ENCODE peak calls at places on chromosomes 2 and 18, in four cellular contexts. A is SK-N-SH, T is HCT116, D is endothelial cell of umbilical vein. P is an unnamed sample.

GRCh38 chr2:105329197-105329554 is 359 bp downstream of the TGFBRAP1 start:
- DNase-seq in A (no peak), T (no peak), D (no peak), P (no peak)

GRCh38 chr2:74764429-74765272 is 69.3 kb upstream of the HK2 start:
- DNase-seq in A (no peak), T (no peak), D (peak), P (peak)

GRCh38 chr2:201183373-201183742 is 417 bp downstream of the CASP10 start:
- DNase-seq in A (no peak), T (no peak), D (no peak), P (no peak)

GRCh38 chr2:239177325-239177724 is 223.5 kb downstream of the HDAC4 start:
- DNase-seq in A (no peak), T (no peak), D (no peak), P (no peak)

GRCh38 chr2:197345846-197346370 is 35.3 kb upstream of the ANKRD44 start:
- DNase-seq in A (no peak), T (no peak), D (no peak), P (no peak)

GRCh38 chr2:129176375-129176774 is 803.1 kb upstream of the RAB6C start:
- DNase-seq in A (no peak), T (no peak), D (no peak), P (no peak)

GRCh38 chr2:20483496-20483895 is 36.6 kb downstream of the RHOB start:
- DNase-seq in A (no peak), T (no peak), D (no peak), P (no peak)

GRCh38 chr2:126901459-126901858 is 2.8 kb downstream of the TEX51 start:
- DNase-seq in A (no peak), T (no peak), D (no peak), P (no peak)

GRCh38 chr18:21914739-21915319 is 174.2 kb downstream of the MIB1 start:
- DNase-seq in A (peak), T (peak), D (peak), P (peak)

GRCh38 chr18:8153887-8154583 is 455.2 kb upstream of the RAB12 start:
- DNase-seq in A (no peak), T (no peak), D (no peak), P (no peak)

GRCh38 chr2:69567157-69567908 is 76.2 kb downstream of the AAK1 start:
- DNase-seq in A (no peak), T (no peak), D (no peak), P (no peak)

GRCh38 chr2:110876167-110876999 is 144.0 kb downstream of the ACOXL start:
- DNase-seq in A (no peak), T (no peak), D (no peak), P (no peak)

GRCh38 chr2:14516844-14517243 is 115.7 kb upstream of the LRATD1 start:
- DNase-seq in A (no peak), T (no peak), D (no peak), P (no peak)

GRCh38 chr2:69948963-69949645 is 12.3 kb downstream of the ASPRV1 start:
- DNase-seq in A (no peak), T (no peak), D (no peak), P (no peak)

GRCh38 chr2:190466819-190467444 is 58.8 kb downstream of the MFSD6 start:
- DNase-seq in A (peak), T (no peak), D (no peak), P (no peak)

GRCh38 chr18:25465152-25465790 is 113.3 kb upstream of the ZNF521 start:
- DNase-seq in A (no peak), T (no peak), D (no peak), P (no peak)

GRCh38 chr2:160876029-160876428 is 284.2 kb upstream of the TANK start:
- DNase-seq in A (peak), T (no peak), D (no peak), P (no peak)

GRCh38 chr18:11676386-11676785 is 12.7 kb upstream of the GNAL start:
- DNase-seq in A (no peak), T (no peak), D (no peak), P (no peak)

GRCh38 chr18:46416706-46417638 is 240.0 kb downstream of the LOXHD1 start:
- DNase-seq in A (no peak), T (peak), D (no peak), P (no peak)

DNA sequence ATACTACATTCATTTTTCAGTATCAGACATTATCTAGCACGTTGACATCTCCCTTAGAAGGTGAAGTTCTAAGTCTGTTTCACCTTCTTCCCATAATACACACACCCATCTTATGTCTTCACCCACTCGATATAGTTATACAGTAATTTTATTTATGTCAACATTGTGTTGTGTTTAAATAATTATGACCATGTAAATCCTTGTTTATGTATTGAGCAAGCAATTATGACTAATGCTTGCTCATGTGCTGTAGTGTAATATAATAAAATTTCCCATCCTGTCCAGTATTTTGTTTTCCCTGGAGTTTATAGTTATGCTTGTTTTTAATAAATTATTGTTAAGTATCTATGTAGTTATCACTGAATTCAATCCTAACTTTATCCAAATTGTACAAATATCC is 163.2 kb downstream of the MTX2 start:
- DNase-seq in A (no peak), T (no peak), D (peak), P (no peak)
- TF ChIP-seq CTCF in A (no peak), T (no peak), D (no peak), P (no peak)

GRCh38 chr2:133769036-133769435 is 200.8 kb upstream of the NCKAP5 start:
- DNase-seq in A (no peak), T (no peak), D (no peak), P (no peak)

GRCh38 chr2:133777607-133778006 is 209.3 kb upstream of the NCKAP5 start:
- DNase-seq in A (no peak), T (peak), D (no peak), P (no peak)

GRCh38 chr2:133774675-133775005 is 206.4 kb upstream of the NCKAP5 start:
- DNase-seq in A (no peak), T (no peak), D (no peak), P (no peak)

GRCh38 chr2:133776936-133777587 is 208.8 kb upstream of the NCKAP5 start:
- DNase-seq in A (no peak), T (no peak), D (no peak), P (no peak)

DNA sequence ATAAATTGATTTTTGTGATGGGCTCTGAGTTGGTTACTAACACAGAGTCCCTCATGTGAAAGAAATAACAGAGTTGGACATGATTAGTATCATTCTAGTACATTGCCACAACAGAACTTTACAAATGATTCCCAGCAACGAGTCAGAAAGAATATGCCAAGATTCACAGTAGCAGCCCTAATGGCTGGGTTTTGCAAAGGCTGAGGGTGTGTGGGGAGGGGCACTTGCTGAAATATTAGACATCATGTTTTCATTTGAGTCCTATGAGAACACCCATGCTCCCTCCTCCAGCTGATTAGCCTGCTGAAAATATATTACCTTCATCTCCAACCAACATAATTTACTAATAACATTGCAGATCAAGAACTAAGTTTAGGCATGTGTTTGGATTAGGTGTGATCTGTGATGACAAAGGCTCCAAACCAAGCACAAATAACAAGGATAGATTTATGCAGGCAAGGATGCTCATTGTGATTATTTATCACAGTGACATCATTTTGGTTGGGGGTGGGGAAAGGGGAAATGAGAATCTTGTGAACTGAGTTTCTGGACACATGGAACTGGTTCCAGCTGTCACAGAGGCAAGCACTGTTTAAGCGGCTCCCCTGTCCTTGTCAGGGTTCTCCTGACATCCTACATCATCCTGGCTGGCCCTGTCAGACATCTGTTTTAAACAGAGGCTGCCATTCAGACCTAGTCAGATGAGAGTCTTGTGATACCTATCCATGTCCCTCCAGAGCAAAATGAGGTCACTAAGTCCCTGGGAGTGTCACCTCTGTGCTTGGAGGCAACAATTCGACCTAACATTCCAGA is 205.8 kb upstream of the NCKAP5 start:
- DNase-seq in A (no peak), T (no peak), D (no peak), P (no peak)
- TF ChIP-seq POLR2AphosphoS5 in A (no peak), T (no peak), D (no peak), P (no peak)

GRCh38 chr2:199463000-199463692 is 5.4 kb upstream of the SATB2 start:
- DNase-seq in A (peak), T (no peak), D (peak), P (peak)
- TF ChIP-seq CTCF in A (peak), T (no peak), D (peak), P (peak)

DNA sequence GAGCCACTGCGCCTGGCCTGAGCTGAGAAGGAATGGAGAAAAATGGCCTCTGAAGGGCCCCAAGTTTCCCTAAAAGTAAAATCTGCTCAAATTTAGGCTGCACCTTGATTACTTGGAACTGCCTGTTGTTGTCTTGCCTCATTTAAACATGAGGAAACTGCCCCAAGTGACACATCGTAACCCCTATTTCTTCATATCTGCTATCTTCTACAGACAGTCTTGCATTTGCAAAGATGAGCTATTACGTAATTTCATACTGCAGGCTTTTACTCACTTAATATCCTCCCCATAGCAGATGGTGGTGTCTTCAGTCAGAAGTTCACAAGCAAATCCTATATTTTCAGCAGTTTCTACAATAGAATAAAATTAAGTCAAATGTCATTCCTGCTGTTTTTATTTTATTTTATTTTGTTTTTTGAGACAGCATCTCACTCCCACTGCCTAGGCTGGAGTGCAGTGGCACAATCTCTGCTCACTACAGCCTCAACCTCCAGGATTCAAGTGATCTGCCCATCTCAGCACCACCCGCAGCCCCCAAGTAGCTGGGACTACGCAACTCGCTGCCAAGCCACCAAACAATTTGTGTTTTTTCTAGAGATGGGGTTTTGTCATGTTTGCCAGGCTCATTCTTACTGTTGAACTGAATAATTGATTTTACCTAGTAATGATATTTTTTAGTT is 45.3 kb upstream of the NARS1 start:
- DNase-seq in A (no peak), T (no peak), D (no peak), P (peak)
- TF ChIP-seq POLR2AphosphoS5 in A (no peak), T (no peak), D (no peak), P (peak)

GRCh38 chr2:135742307-135742838 is 718 bp downstream of the UBXN4 start:
- DNase-seq in A (no peak), T (no peak), D (peak), P (peak)

GRCh38 chr2:135743860-135744259 is 2.2 kb downstream of the UBXN4 start:
- DNase-seq in A (no peak), T (no peak), D (peak), P (no peak)

GRCh38 chr2:135741395-135742306 is at the start of gene UBXN4:
- DNase-seq in A (peak), T (peak), D (peak), P (peak)

GRCh38 chr2:135745545-135745944 is 3.9 kb downstream of the UBXN4 start:
- DNase-seq in A (no peak), T (no peak), D (peak), P (no peak)

DNA sequence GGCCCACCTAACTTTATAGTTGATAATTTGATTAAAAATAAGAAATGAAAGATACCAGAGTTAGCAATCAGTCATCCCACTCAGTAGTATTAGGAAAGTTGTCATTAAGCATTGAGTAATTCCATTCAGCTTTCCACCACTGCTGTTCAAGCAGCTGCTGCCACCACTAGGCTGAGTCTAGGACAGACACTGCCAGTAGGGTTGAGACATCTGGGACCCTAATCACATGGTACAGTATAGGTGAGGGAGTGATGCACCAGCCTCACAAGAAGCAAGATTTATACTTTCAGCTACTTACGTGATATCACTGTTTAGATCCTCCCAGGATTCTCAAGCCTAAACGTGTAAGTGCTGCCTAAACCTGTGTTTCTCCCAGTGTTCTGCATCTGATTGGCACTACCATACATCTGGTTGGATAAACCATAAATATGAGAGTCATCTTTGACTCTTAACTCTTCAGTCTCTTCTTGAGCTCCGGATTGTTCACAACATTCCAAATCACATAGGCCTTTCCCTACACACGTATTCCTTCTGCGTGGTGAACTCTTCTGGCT is 3.2 kb downstream of the UBXN4 start:
- DNase-seq in A (peak), T (no peak), D (peak), P (peak)
- TF ChIP-seq CTCF in A (peak), T (peak), D (peak), P (peak)

GRCh38 chr18:68229351-68229750 is 485.6 kb downstream of the TMX3 start:
- DNase-seq in A (no peak), T (no peak), D (no peak), P (no peak)

GRCh38 chr18:68234676-68235075 is 480.2 kb downstream of the TMX3 start:
- DNase-seq in A (no peak), T (no peak), D (no peak), P (no peak)

GRCh38 chr18:68233043-68233442 is 481.9 kb downstream of the TMX3 start:
- DNase-seq in A (no peak), T (no peak), D (no peak), P (no peak)

DNA sequence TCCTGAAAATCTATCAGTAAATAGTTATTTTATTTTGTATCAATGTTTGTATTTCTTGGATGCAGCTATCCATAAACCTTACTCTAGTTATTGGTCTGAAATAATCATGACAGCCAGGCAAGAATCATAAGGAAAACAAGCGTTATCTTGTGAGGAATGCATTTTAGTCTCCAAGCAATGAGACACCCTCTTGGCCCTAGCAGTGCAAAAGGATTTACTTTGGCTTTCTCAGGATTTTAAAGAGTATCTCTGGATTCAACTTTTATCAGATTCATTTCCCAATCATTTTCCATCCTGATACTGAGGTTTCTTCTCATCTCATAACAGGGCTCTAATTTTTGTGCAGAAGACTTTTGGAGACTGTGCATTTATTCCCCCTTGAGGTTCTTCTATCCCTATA is 480.8 kb downstream of the TMX3 start:
- DNase-seq in A (no peak), T (no peak), D (no peak), P (no peak)
- TF ChIP-seq POLR2AphosphoS5 in A (no peak), T (no peak), D (no peak), P (no peak)

GRCh38 chr2:188430705-188431104 is 139.0 kb downstream of the GULP1 start:
- DNase-seq in A (no peak), T (no peak), D (no peak), P (no peak)

GRCh38 chr2:188422726-188423125 is 131.1 kb downstream of the GULP1 start:
- DNase-seq in A (no peak), T (no peak), D (no peak), P (no peak)

GRCh38 chr2:188426121-188426520 is 134.4 kb downstream of the GULP1 start:
- DNase-seq in A (no peak), T (no peak), D (no peak), P (no peak)

DNA sequence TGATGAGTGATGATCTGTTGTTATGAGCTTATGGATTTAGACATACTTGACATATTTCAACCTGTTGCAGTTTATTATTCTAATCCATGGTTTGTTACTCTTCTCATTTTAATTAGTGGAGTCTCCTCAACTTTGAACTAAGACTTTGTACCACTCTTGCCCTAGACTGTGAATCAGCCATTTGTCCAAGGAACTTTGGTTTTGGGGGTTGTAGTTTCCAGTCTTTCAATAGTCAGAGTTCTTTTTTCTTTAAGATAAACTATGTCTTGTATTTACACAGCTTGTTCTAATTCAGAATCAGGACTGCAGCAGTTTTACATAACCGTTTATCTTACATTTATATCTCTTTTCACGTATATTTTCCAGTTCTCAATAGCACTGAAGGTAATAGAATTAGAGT is 133.6 kb downstream of the GULP1 start:
- DNase-seq in A (no peak), T (no peak), D (no peak), P (no peak)
- TF ChIP-seq CTCF in A (no peak), T (no peak), D (no peak), P (no peak)

GRCh38 chr2:236641051-236641450 is 71.4 kb downstream of the ACKR3 start:
- DNase-seq in A (no peak), T (no peak), D (no peak), P (no peak)

GRCh38 chr2:236644067-236644466 is 74.4 kb downstream of the ACKR3 start:
- DNase-seq in A (no peak), T (no peak), D (no peak), P (no peak)

GRCh38 chr2:236642125-236642524 is 72.5 kb downstream of the ACKR3 start:
- DNase-seq in A (no peak), T (no peak), D (no peak), P (no peak)

GRCh38 chr2:236643480-236643879 is 73.9 kb downstream of the ACKR3 start:
- DNase-seq in A (no peak), T (no peak), D (no peak), P (no peak)

GRCh38 chr2:236642584-236643291 is 73.1 kb downstream of the ACKR3 start:
- DNase-seq in A (no peak), T (no peak), D (peak), P (no peak)
- TF ChIP-seq POLR2AphosphoS5 in A (no peak), T (no peak), D (no peak), P (no peak)